ENCODE peak calls at places on chromosome 21, in six cellular contexts. V is tibial nerve, D is uterus, M is cardiac muscle cell, L is Panc1, F is MM.1S. A is an unnamed sample.

GRCh38 chr21:38080888-38081287 is 164.6 kb upstream of the KCNJ6 start:
- DNase-seq in F (no peak), M (no peak), D (no peak), V (no peak), L (no peak), A (no peak)

GRCh38 chr21:38988211-38989096 is 182.7 kb downstream of the ETS2 start:
- DNase-seq in M (no peak), V (no peak), D (no peak), L (no peak), F (no peak), A (no peak)

GRCh38 chr21:33884361-33885157 is 31.0 kb downstream of the ATP5PO start:
- DNase-seq in M (no peak), F (no peak), V (no peak), D (no peak), L (no peak), A (no peak)

GRCh38 chr21:22342855-22343254 is 1344.6 kb downstream of the NCAM2 start:
- DNase-seq in L (no peak), F (peak; percentile 28), M (no peak), V (no peak), D (no peak), A (no peak)

GRCh38 chr21:24280591-24280990 is 1326.7 kb downstream of the MRPL39 start:
- DNase-seq in M (no peak), L (no peak), V (no peak), F (no peak), D (no peak), A (no peak)

GRCh38 chr21:16968436-16968835 is 544.4 kb upstream of the CXADR start:
- DNase-seq in M (no peak), F (no peak), D (no peak), V (no peak), L (no peak), A (no peak)

GRCh38 chr21:32653326-32653901 is 41.2 kb upstream of the CFAP298 start:
- DNase-seq in M (peak; percentile 39), F (peak; percentile 56), L (peak; percentile 24), D (no peak), V (no peak), A (peak; percentile 18)

GRCh38 chr21:29187939-29188338 is 57.5 kb downstream of the MAP3K7CL start:
- DNase-seq in F (no peak), M (no peak), V (no peak), L (no peak), D (peak; percentile 49), A (no peak)

GRCh38 chr21:42591170-42591869 is 62.1 kb upstream of the PDE9A start:
- DNase-seq in F (no peak), V (no peak), L (no peak), M (no peak), D (no peak), A (no peak)

GRCh38 chr21:18499761-18500376 is 96.3 kb upstream of the TMPRSS15 start:
- DNase-seq in M (peak; percentile 71), L (no peak), V (peak; percentile 28), F (peak; percentile 73), D (no peak), A (no peak)

GRCh38 chr21:41667136-41667535 is 99.7 kb downstream of the RIPK4 start:
- DNase-seq in L (no peak), D (no peak), V (no peak), F (no peak), M (no peak), A (no peak)

GRCh38 chr21:18298228-18298627 is 53.6 kb downstream of the CHODL start:
- DNase-seq in L (no peak), D (no peak), F (no peak), V (no peak), M (no peak), A (no peak)

GRCh38 chr21:42022906-42023305 is 12.7 kb upstream of the ZBTB21 start:
- DNase-seq in L (no peak), V (no peak), F (no peak), M (no peak), D (no peak), A (no peak)

GRCh38 chr21:45281411-45282282 is 6.0 kb downstream of the POFUT2 start:
- DNase-seq in L (no peak), F (no peak), V (peak; percentile 10), M (no peak), D (no peak), A (no peak)

GRCh38 chr21:38768385-38769071 is 37.2 kb upstream of the ETS2 start:
- DNase-seq in D (no peak), F (no peak), V (no peak), M (no peak), L (peak; percentile 83), A (no peak)

GRCh38 chr21:38816400-38816973 is 10.8 kb downstream of the ETS2 start:
- DNase-seq in F (no peak), M (no peak), D (no peak), V (no peak), L (no peak), A (no peak)

GRCh38 chr21:18049461-18049860 is 195.2 kb upstream of the CHODL start:
- DNase-seq in D (no peak), M (no peak), L (no peak), F (no peak), V (no peak), A (no peak)

GRCh38 chr21:22106720-22107410 is 1108.7 kb downstream of the NCAM2 start:
- DNase-seq in V (no peak), L (no peak), D (no peak), F (no peak), M (no peak), A (no peak)

DNA sequence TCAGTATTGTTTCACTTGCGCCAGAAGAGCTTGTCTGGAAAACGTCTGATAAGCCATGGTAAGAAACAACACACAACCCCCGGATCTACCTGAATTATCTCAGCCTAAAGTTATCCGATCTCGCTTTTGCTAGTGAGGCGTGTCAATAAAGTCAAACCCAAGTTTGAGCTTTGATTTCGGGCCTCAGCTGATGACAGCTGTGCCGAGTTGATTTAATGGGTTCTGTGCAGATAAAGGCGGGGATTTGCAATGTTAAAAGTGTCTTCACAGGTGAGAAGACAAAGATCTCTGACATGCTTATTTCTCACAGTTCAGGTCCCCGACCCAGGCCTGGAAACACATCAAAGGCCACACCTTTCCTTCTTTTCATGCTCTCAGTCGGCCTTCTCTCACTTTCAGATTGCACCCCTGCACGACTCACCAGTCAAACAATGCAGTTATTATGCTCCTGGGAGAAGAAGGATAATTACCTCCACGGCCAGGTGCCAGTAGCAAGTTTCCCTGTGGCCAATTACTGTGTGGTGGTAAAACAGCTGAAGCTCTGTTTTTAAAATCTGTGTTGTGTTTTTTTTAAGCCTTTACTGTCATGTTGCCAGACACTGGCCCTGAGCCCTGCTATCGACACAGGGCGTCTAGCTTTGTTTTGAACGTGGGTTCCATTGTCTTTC is 245.3 kb upstream of the RUNX1 start:
- DNase-seq in D (no peak), F (peak; percentile 38), M (no peak), V (no peak), L (no peak), A (no peak)
- H3K27ac ChIP-seq in D (no peak overlapping the region), F (no peak overlapping the region), M (no peak overlapping the region), V (no peak overlapping the region), L (no peak overlapping the region), A (no peak overlapping the region)

GRCh38 chr21:9758141-9758540 is 763.2 kb upstream of the TPTE start:
- DNase-seq in L (no peak), M (no peak), D (no peak), F (no peak), V (no peak), A (no peak)
- H3K9me3 ChIP-seq in L (no peaks in the 10 kb centered on the region), M (peaks cover 39% of the 10 kb centered on the region), D (no peaks in the 10 kb centered on the region), F (no peaks in the 10 kb centered on the region), V (peaks cover 19% of the 10 kb centered on the region), A (no peaks in the 10 kb centered on the region)

GRCh38 chr21:46552865-46553379 is 52.0 kb downstream of the S100B start:
- DNase-seq in V (no peak), M (no peak), F (no peak), D (no peak), L (no peak), A (no peak)
- H3K4me3 ChIP-seq in V (no peak overlapping the region), M (no peak overlapping the region), F (no peak overlapping the region), D (no peak overlapping the region), L (no peak overlapping the region), A (peak overlapping the region; percentile 19)

GRCh38 chr21:46598563-46599250 is 6.2 kb downstream of the S100B start:
- DNase-seq in L (no peak), M (no peak), F (no peak), V (no peak), D (no peak), A (no peak)
- H3K27ac ChIP-seq in L (no peak overlapping the region), M (no peak overlapping the region), F (no peak overlapping the region), V (peak overlapping the region; percentile 82), D (no peak overlapping the region), A (no peak overlapping the region)

DNA sequence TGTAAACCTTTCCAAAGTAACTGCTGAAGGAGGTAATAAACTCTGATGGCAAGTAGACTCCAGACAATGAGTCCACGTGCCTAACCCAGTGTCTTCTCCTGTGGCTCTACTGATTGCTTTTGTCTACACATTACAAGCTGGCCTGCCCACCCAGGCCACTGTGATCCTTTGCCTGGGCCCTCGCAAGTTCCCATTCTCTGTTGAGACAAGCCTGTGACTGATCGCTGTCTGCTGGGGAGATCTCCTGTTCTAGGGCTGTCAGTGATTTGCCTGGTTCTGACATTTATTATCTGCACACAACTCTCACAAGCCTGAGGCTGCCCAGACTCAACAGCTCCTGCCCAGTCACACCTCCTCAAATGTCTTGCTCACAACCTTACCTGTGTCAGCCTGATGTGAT is 81.4 kb downstream of the CYYR1 start:
- DNase-seq in F (no peak), M (no peak), D (no peak), V (no peak), L (no peak), A (no peak)
- H3K9me3 ChIP-seq in F (no peaks in the 10 kb centered on the region), M (no peaks in the 10 kb centered on the region), D (no peaks in the 10 kb centered on the region), V (peaks cover 6% of the 10 kb centered on the region), L (no peaks in the 10 kb centered on the region), A (no peaks in the 10 kb centered on the region)